ENCODE peak calls at places on chromosome 16, in seven cellular contexts. Q is IMR-90, O is mesendoderm, X is H1, B is neuronal stem cell, Y is H9, N is trophoblast cell. M is an unnamed sample.

GRCh38 chr16:1098266-1098991 is 2.4 kb upstream of the C1QTNF8 start:
- DNase-seq in Q (no peak), O (no peak), X (no peak), B (no peak), Y (no peak), N (no peak), M (no peak)

GRCh38 chr16:87056083-87056482 is 261.1 kb downstream of the C16orf95 start:
- DNase-seq in Q (peak; percentile 60), O (no peak), X (no peak), B (no peak), Y (peak; percentile 28), N (no peak), M (no peak)

GRCh38 chr16:1920727-1921155 is 2.5 kb upstream of the HS3ST6 start:
- DNase-seq in Q (no peak), O (peak; percentile 67), X (no peak), B (peak; percentile 65), Y (peak; percentile 88), N (peak; percentile 82), M (peak; percentile 28)

GRCh38 chr16:8861563-8862308 is 7.1 kb downstream of the CARHSP1 start:
- DNase-seq in Q (no peak), O (no peak), X (no peak), B (no peak), Y (no peak), N (no peak), M (peak; percentile 35)

GRCh38 chr16:50313596-50314483 is 47.5 kb downstream of the ADCY7 start:
- DNase-seq in Q (peak; percentile 12), O (peak; percentile 68), X (no peak), B (no peak), Y (peak; percentile 28), N (peak; percentile 95), M (no peak)

GRCh38 chr16:89268987-89269735 is 51.7 kb downstream of the ZNF778 start:
- DNase-seq in Q (peak; percentile 50), O (no peak), X (no peak), B (no peak), Y (peak; percentile 13), N (peak; percentile 61), M (peak; percentile 80)

GRCh38 chr16:2532494-2533141 is 1.4 kb upstream of the CEMP1 start:
- DNase-seq in Q (peak; percentile 34), O (peak; percentile 48), X (no peak), B (no peak), Y (peak; percentile 88), N (peak; percentile 84), M (peak; percentile 78)

GRCh38 chr16:9256196-9256595 is 164.8 kb downstream of the HAPSTR1 start:
- DNase-seq in Q (no peak), O (peak; percentile 87), X (peak; percentile 58), B (peak; percentile 30), Y (peak; percentile 85), N (peak; percentile 50), M (no peak)

GRCh38 chr16:75385507-75386152 is 47.7 kb downstream of the CFDP1 start:
- DNase-seq in Q (peak; percentile 88), O (peak; percentile 64), X (no peak), B (peak; percentile 29), Y (no peak), N (peak; percentile 87), M (peak; percentile 84)

GRCh38 chr16:11556945-11557720 is 29.6 kb downstream of the LITAF start:
- DNase-seq in Q (no peak), O (no peak), X (no peak), B (no peak), Y (no peak), N (no peak), M (no peak)

GRCh38 chr16:48534601-48535340 is 75.2 kb downstream of the N4BP1 start:
- DNase-seq in Q (no peak), O (no peak), X (no peak), B (no peak), Y (peak; percentile 30), N (no peak), M (no peak)

GRCh38 chr16:8962393-8963009 is 1.2 kb downstream of the USP7 start:
- DNase-seq in Q (no peak), O (peak; percentile 39), X (no peak), B (no peak), Y (no peak), N (peak; percentile 53), M (peak; percentile 23)

GRCh38 chr16:89710709-89711564 is 9.4 kb upstream of the SPATA2L start:
- DNase-seq in Q (no peak), O (peak; percentile 16), X (no peak), B (no peak), Y (peak; percentile 60), N (no peak), M (no peak)

GRCh38 chr16:56632160-56632847 is at the start of gene MT1M:
- DNase-seq in Q (no peak), O (peak; percentile 32), X (no peak), B (no peak), Y (no peak), N (no peak), M (peak; percentile 30)

GRCh38 chr16:85216522-85217375 is 104.5 kb upstream of the CIBAR2 start:
- DNase-seq in Q (no peak), O (no peak), X (no peak), B (no peak), Y (no peak), N (no peak), M (no peak)

GRCh38 chr16:66003196-66003595 is 363.3 kb upstream of the CDH5 start:
- DNase-seq in Q (peak; percentile 76), O (no peak), X (no peak), B (no peak), Y (no peak), N (no peak), M (peak; percentile 69)

GRCh38 chr16:70271696-70272095 is 17.6 kb downstream of the AARS1 start:
- DNase-seq in Q (no peak), O (no peak), X (no peak), B (no peak), Y (no peak), N (no peak), M (no peak)

GRCh38 chr16:61471737-61472136 is 564.5 kb downstream of the CDH8 start:
- DNase-seq in Q (no peak), O (peak; percentile 9), X (no peak), B (no peak), Y (no peak), N (no peak), M (no peak)

GRCh38 chr16:16037970-16038369 is 88.6 kb downstream of the ABCC1 start:
- DNase-seq in Q (no peak), O (no peak), X (no peak), B (no peak), Y (no peak), N (no peak), M (no peak)

GRCh38 chr16:87417511-87417910 is 25.4 kb downstream of the MAP1LC3B start:
- DNase-seq in Q (no peak), O (no peak), X (no peak), B (no peak), Y (no peak), N (no peak), M (no peak)

GRCh38 chr16:49596119-49596518 is 222.5 kb downstream of the C16orf78 start:
- DNase-seq in Q (peak; percentile 15), O (no peak), X (no peak), B (no peak), Y (peak; percentile 16), N (peak; percentile 64), M (peak; percentile 33)

GRCh38 chr16:4090476-4090875 is 25.8 kb downstream of the ADCY9 start:
- DNase-seq in Q (no peak), O (no peak), X (no peak), B (no peak), Y (no peak), N (no peak), M (no peak)

GRCh38 chr16:4203748-4204147 is 38.1 kb downstream of the SRL start:
- DNase-seq in Q (no peak), O (no peak), X (no peak), B (no peak), Y (no peak), N (no peak), M (no peak)

GRCh38 chr16:28981517-28981916 is 3.3 kb upstream of the LAT start:
- DNase-seq in Q (no peak), O (peak; percentile 63), X (no peak), B (no peak), Y (peak; percentile 63), N (peak; percentile 16), M (no peak)

GRCh38 chr16:88318521-88318920 is 64.2 kb upstream of the ZNF469 start:
- DNase-seq in Q (no peak), O (no peak), X (no peak), B (no peak), Y (no peak), N (no peak), M (no peak)

GRCh38 chr16:29926675-29927522 is 873 bp upstream of the KCTD13 start:
- DNase-seq in Q (peak; percentile 23), O (no peak), X (no peak), B (no peak), Y (no peak), N (no peak), M (no peak)

GRCh38 chr16:14219983-14220382 is 148.9 kb downstream of the MRTFB start:
- DNase-seq in Q (no peak), O (peak; percentile 54), X (no peak), B (no peak), Y (no peak), N (no peak), M (no peak)

DNA sequence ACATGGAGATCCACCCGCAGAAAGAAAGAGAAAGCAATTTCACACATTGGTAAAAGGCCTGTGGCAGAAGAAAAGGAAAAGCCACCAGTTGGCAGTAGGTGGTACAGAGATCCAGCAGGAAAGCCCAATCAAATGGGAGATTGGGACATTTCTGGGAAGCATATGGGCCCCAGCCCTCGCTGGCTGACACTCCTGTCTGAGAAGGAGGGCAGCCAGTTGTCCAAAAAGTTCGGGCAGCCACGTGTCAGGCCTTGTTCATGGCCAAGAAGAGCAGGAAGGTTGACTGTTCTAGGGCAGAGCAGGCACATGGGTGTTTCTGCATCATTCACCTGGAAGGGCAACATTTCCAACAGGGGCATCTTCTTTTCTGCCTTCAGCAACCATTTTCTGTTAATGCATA is 45.0 kb upstream of the MMP2 start:
- DNase-seq in Q (no peak), O (no peak), X (no peak), B (no peak), Y (no peak), N (no peak), M (no peak)
- H3K18ac ChIP-seq in Q (no peak overlapping the region), O (no peak overlapping the region), X (no peak overlapping the region), B (no peak overlapping the region), Y (no peak overlapping the region), N (no peak overlapping the region), M (no peak overlapping the region)

GRCh38 chr16:82311528-82311927 is 141.5 kb upstream of the MPHOSPH6 start:
- DNase-seq in Q (no peak), O (no peak), X (no peak), B (no peak), Y (no peak), N (no peak), M (no peak)
- H2BK5ac ChIP-seq in Q (no peak overlapping the region), O (no peak overlapping the region), X (no peak overlapping the region), B (no peak overlapping the region), Y (no peak overlapping the region), N (no peak overlapping the region), M (no peak overlapping the region)

GRCh38 chr16:17135439-17135838 is 335.3 kb downstream of the XYLT1 start:
- DNase-seq in Q (no peak), O (no peak), X (no peak), B (no peak), Y (no peak), N (no peak), M (no peak)
- H4K8ac ChIP-seq in Q (no peak overlapping the region), O (no peak overlapping the region), X (no peak overlapping the region), B (no peak overlapping the region), Y (no peak overlapping the region), N (no peak overlapping the region), M (no peak overlapping the region)

DNA sequence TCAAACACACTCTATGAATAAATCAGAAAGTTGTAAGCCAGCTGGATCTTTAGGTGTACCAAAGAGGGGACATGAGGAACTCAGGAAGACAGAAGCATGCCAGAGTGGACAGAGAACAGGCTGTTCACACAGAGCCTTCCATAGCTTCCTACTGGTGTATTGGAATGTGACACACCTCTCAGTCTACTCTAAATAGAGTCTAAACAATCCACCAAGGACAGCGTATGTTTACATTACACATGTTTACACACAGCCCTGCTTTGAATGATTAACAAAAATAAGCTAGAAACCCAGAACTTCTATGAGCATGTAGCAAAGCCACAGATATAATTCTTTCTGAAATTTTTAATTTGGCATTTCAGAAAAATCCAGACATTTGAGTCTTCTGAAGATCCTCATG is 1279.0 kb upstream of the CDH8 start:
- DNase-seq in Q (no peak), O (no peak), X (no peak), B (no peak), Y (no peak), N (no peak), M (peak; percentile 61)
- H3K18ac ChIP-seq in Q (no peak overlapping the region), O (no peak overlapping the region), X (no peak overlapping the region), B (no peak overlapping the region), Y (no peak overlapping the region), N (no peak overlapping the region), M (no peak overlapping the region)

M was measured in mesenchymal stem cell.